ENCODE peak calls at places on chromosomes 6 and 20, in ten cellular contexts. I is HTR-8/SVneo, N is brain microvascular endothelial cell, O is kidney, W is amniotic stem cell, S is left ventricle myocardium inferior, R is NCI-H1694 treated with DMSO at 0.1 percent for 48 hours, C is AG08395, K is RCC 7860, Z is mesendoderm. D is an unnamed sample.

GRCh38 chr6:161498359-161498758 is 224.5 kb upstream of the AGPAT4 start:
- DNase-seq in N (peak; percentile 13), O (no peak), C (peak; percentile 32), I (peak; percentile 45), Z (peak; percentile 98), S (no peak), R (no peak), K (peak; percentile 66), W (no peak), D (no peak)

GRCh38 chr6:142318714-142319113 is 16.9 kb downstream of the ADGRG6 start:
- DNase-seq in I (no peak), W (no peak), O (no peak), S (no peak), R (no peak), N (no peak), Z (no peak), C (no peak), K (no peak), D (no peak)

GRCh38 chr6:161227004-161227950 is 46.6 kb downstream of the AGPAT4 start:
- DNase-seq in Z (no peak), N (no peak), R (no peak), S (no peak), W (no peak), O (no peak), K (no peak), C (no peak), I (no peak), D (no peak)

GRCh38 chr20:50642288-50642803 is 49.0 kb downstream of the RIPOR3 start:
- DNase-seq in I (no peak), O (no peak), C (no peak), S (no peak), W (no peak), R (no peak), N (no peak), Z (peak; percentile 98), K (no peak), D (no peak)

GRCh38 chr6:36621371-36621855 is 27.3 kb downstream of the SRSF3 start:
- DNase-seq in S (no peak), Z (no peak), K (no peak), C (no peak), W (no peak), N (no peak), R (no peak), I (no peak), O (no peak), D (no peak)

GRCh38 chr6:125014157-125014957 is 52.1 kb downstream of the RNF217 start:
- DNase-seq in W (no peak), O (no peak), R (no peak), K (peak; percentile 16), S (no peak), I (no peak), N (peak; percentile 65), Z (no peak), C (peak; percentile 31), D (no peak)

GRCh38 chr20:3046677-3047462 is 1.0 kb downstream of the MRPS26 start:
- DNase-seq in O (no peak), C (no peak), W (no peak), I (no peak), N (peak; percentile 5), S (no peak), K (no peak), Z (peak; percentile 58), R (no peak), D (no peak)

GRCh38 chr20:25052255-25053206 is 5.4 kb downstream of the ACSS1 start:
- DNase-seq in K (no peak), N (no peak), S (no peak), O (peak; percentile 69), W (no peak), C (peak; percentile 57), I (no peak), R (no peak), Z (no peak), D (peak; percentile 91)

GRCh38 chr6:15401769-15402250 is 155.9 kb downstream of the JARID2 start:
- DNase-seq in S (no peak), O (no peak), N (no peak), Z (no peak), C (no peak), R (no peak), I (no peak), W (no peak), K (no peak), D (no peak)

GRCh38 chr20:35271904-35272303 is 6.0 kb downstream of the MMP24OS start:
- DNase-seq in W (no peak), S (no peak), I (no peak), O (no peak), R (no peak), C (no peak), K (peak; percentile 66), Z (no peak), N (peak; percentile 34), D (no peak)

GRCh38 chr6:142542704-142543233 is 241.0 kb downstream of the ADGRG6 start:
- DNase-seq in I (peak; percentile 7), N (peak; percentile 70), O (no peak), S (peak; percentile 29), W (no peak), K (peak; percentile 56), R (no peak), Z (peak; percentile 51), C (peak; percentile 25), D (peak; percentile 60)

GRCh38 chr20:32656827-32657226 is 16.9 kb downstream of the C20orf203 start:
- DNase-seq in R (no peak), O (no peak), C (no peak), K (no peak), W (no peak), Z (no peak), S (no peak), I (no peak), N (no peak), D (no peak)

GRCh38 chr20:53003420-53003819 is 31.3 kb downstream of the TSHZ2 start:
- DNase-seq in O (no peak), W (no peak), N (no peak), K (no peak), C (no peak), S (no peak), R (no peak), Z (no peak), I (peak; percentile 19), D (no peak)

GRCh38 chr20:53750827-53751393 is 157.3 kb upstream of the ZNF217 start:
- DNase-seq in I (no peak), Z (peak; percentile 71), R (peak; percentile 55), N (peak; percentile 58), K (peak; percentile 67), O (no peak), C (peak; percentile 66), W (no peak), S (no peak), D (no peak)

GRCh38 chr6:4817551-4817950 is 41.3 kb downstream of the CDYL start:
- DNase-seq in W (no peak), R (no peak), O (no peak), K (no peak), S (no peak), Z (no peak), I (no peak), C (peak; percentile 36), N (no peak), D (no peak)

GRCh38 chr6:47092249-47092648 is 50.1 kb upstream of the ADGRF1 start:
- DNase-seq in R (peak; percentile 22), C (peak; percentile 13), O (no peak), K (no peak), S (no peak), Z (no peak), I (no peak), N (no peak), W (no peak), D (no peak)